ENCODE peak calls at places on chromosomes 5 and 9, in six cellular contexts. One of them, this sample, is unnamed.

GRCh38 chr5:150021491-150022162 is 21.1 kb downstream of the HMGXB3 start:
- DNase-seq in RWPE1: peak
- DNase-seq in foreskin fibroblast: peak
- DNase-seq in fibroblast of the conjunctiva: no peak
- DNase-seq in activated CD4-positive, CD25-positive, alpha-beta regulatory T cell treated with anti-CD3 and anti-CD28 coated beads, Interleukin-2, amount 50 U/mL, for 72 hours: no peak
- DNase-seq in sciatic nerve: no peak
- DNase-seq in this sample: no peak

GRCh38 chr5:179679014-179679674 is 1.7 kb downstream of the CBY3 start:
- DNase-seq in RWPE1: peak
- DNase-seq in foreskin fibroblast: peak
- DNase-seq in fibroblast of the conjunctiva: peak
- DNase-seq in activated CD4-positive, CD25-positive, alpha-beta regulatory T cell treated with anti-CD3 and anti-CD28 coated beads, Interleukin-2, amount 50 U/mL, for 72 hours: peak
- DNase-seq in sciatic nerve: peak
- DNase-seq in this sample: peak

GRCh38 chr5:55570026-55570425 is 35.3 kb upstream of the PLPP1 start:
- DNase-seq in RWPE1: no peak
- DNase-seq in foreskin fibroblast: peak
- DNase-seq in fibroblast of the conjunctiva: no peak
- DNase-seq in activated CD4-positive, CD25-positive, alpha-beta regulatory T cell treated with anti-CD3 and anti-CD28 coated beads, Interleukin-2, amount 50 U/mL, for 72 hours: no peak
- DNase-seq in sciatic nerve: no peak
- DNase-seq in this sample: no peak

GRCh38 chr5:115549154-115549553 is 4.6 kb upstream of the FEM1C start:
- DNase-seq in RWPE1: no peak
- DNase-seq in foreskin fibroblast: peak
- DNase-seq in fibroblast of the conjunctiva: no peak
- DNase-seq in activated CD4-positive, CD25-positive, alpha-beta regulatory T cell treated with anti-CD3 and anti-CD28 coated beads, Interleukin-2, amount 50 U/mL, for 72 hours: no peak
- DNase-seq in sciatic nerve: no peak
- DNase-seq in this sample: no peak

GRCh38 chr9:87280421-87280820 is 217.2 kb upstream of the DAPK1 start:
- DNase-seq in RWPE1: no peak
- DNase-seq in foreskin fibroblast: no peak
- DNase-seq in fibroblast of the conjunctiva: no peak
- DNase-seq in activated CD4-positive, CD25-positive, alpha-beta regulatory T cell treated with anti-CD3 and anti-CD28 coated beads, Interleukin-2, amount 50 U/mL, for 72 hours: no peak
- DNase-seq in sciatic nerve: no peak
- DNase-seq in this sample: no peak

GRCh38 chr9:20518735-20519134 is 103.6 kb downstream of the MLLT3 start:
- DNase-seq in RWPE1: no peak
- DNase-seq in foreskin fibroblast: no peak
- DNase-seq in fibroblast of the conjunctiva: no peak
- DNase-seq in activated CD4-positive, CD25-positive, alpha-beta regulatory T cell treated with anti-CD3 and anti-CD28 coated beads, Interleukin-2, amount 50 U/mL, for 72 hours: no peak
- DNase-seq in sciatic nerve: no peak
- DNase-seq in this sample: no peak

GRCh38 chr9:69181908-69182353 is 7.9 kb downstream of the TJP2 start:
- DNase-seq in RWPE1: no peak
- DNase-seq in foreskin fibroblast: peak
- DNase-seq in fibroblast of the conjunctiva: no peak
- DNase-seq in activated CD4-positive, CD25-positive, alpha-beta regulatory T cell treated with anti-CD3 and anti-CD28 coated beads, Interleukin-2, amount 50 U/mL, for 72 hours: no peak
- DNase-seq in sciatic nerve: no peak
- DNase-seq in this sample: no peak

GRCh38 chr5:180784497-180785097 is 18.0 kb downstream of the MGAT1 start:
- DNase-seq in RWPE1: peak
- DNase-seq in foreskin fibroblast: peak
- DNase-seq in fibroblast of the conjunctiva: peak
- DNase-seq in activated CD4-positive, CD25-positive, alpha-beta regulatory T cell treated with anti-CD3 and anti-CD28 coated beads, Interleukin-2, amount 50 U/mL, for 72 hours: no peak
- DNase-seq in sciatic nerve: peak
- DNase-seq in this sample: peak

GRCh38 chr5:17737087-17737486 is 102.8 kb downstream of the TAF11L14 start:
- DNase-seq in RWPE1: no peak
- DNase-seq in foreskin fibroblast: no peak
- DNase-seq in fibroblast of the conjunctiva: no peak
- DNase-seq in activated CD4-positive, CD25-positive, alpha-beta regulatory T cell treated with anti-CD3 and anti-CD28 coated beads, Interleukin-2, amount 50 U/mL, for 72 hours: no peak
- DNase-seq in sciatic nerve: no peak
- DNase-seq in this sample: no peak

GRCh38 chr9:36336511-36336910 is 63.6 kb downstream of the RNF38 start:
- DNase-seq in RWPE1: no peak
- DNase-seq in foreskin fibroblast: peak
- DNase-seq in fibroblast of the conjunctiva: no peak
- DNase-seq in activated CD4-positive, CD25-positive, alpha-beta regulatory T cell treated with anti-CD3 and anti-CD28 coated beads, Interleukin-2, amount 50 U/mL, for 72 hours: no peak
- DNase-seq in sciatic nerve: no peak
- DNase-seq in this sample: no peak

GRCh38 chr5:170342153-170342552 is 44.6 kb upstream of the LCP2 start:
- DNase-seq in RWPE1: no peak
- DNase-seq in foreskin fibroblast: no peak
- DNase-seq in fibroblast of the conjunctiva: no peak
- DNase-seq in activated CD4-positive, CD25-positive, alpha-beta regulatory T cell treated with anti-CD3 and anti-CD28 coated beads, Interleukin-2, amount 50 U/mL, for 72 hours: no peak
- DNase-seq in sciatic nerve: no peak
- DNase-seq in this sample: no peak

GRCh38 chr5:74310967-74311930 is 329.3 kb downstream of the ENC1 start:
- DNase-seq in RWPE1: no peak
- DNase-seq in foreskin fibroblast: no peak
- DNase-seq in fibroblast of the conjunctiva: no peak
- DNase-seq in activated CD4-positive, CD25-positive, alpha-beta regulatory T cell treated with anti-CD3 and anti-CD28 coated beads, Interleukin-2, amount 50 U/mL, for 72 hours: no peak
- DNase-seq in sciatic nerve: no peak
- DNase-seq in this sample: no peak

GRCh38 chr9:92468206-92468605 is 14.1 kb downstream of the ASPN start:
- DNase-seq in RWPE1: peak
- DNase-seq in foreskin fibroblast: peak
- DNase-seq in fibroblast of the conjunctiva: no peak
- DNase-seq in activated CD4-positive, CD25-positive, alpha-beta regulatory T cell treated with anti-CD3 and anti-CD28 coated beads, Interleukin-2, amount 50 U/mL, for 72 hours: no peak
- DNase-seq in sciatic nerve: no peak
- DNase-seq in this sample: no peak

GRCh38 chr9:132443951-132444615 is 34.1 kb downstream of the CFAP77 start:
- DNase-seq in RWPE1: no peak
- DNase-seq in foreskin fibroblast: no peak
- DNase-seq in fibroblast of the conjunctiva: no peak
- DNase-seq in activated CD4-positive, CD25-positive, alpha-beta regulatory T cell treated with anti-CD3 and anti-CD28 coated beads, Interleukin-2, amount 50 U/mL, for 72 hours: no peak
- DNase-seq in sciatic nerve: no peak
- DNase-seq in this sample: no peak